ENCODE peak calls at places on chromosomes 16 and 17, in nine cellular contexts. H is H4; I is WTC11; Z is uterus; C is stimulated activated naive CD8-positive, alpha-beta T cell treated with anti-CD3 and anti-CD28 coated beads, Interleukin-15, amount 100 ng/mL, for 72 hours; T is thoracic aorta; Y is NK-92 treated with Interleukin-12 subunit alpha and Interleukin-12 subunit beta, amount 100 ng/mL, for 24 hours; W is activated CD4-positive, CD25-positive, alpha-beta regulatory T cell treated with anti-CD3 and anti-CD28 coated beads, Interleukin-2, amount 50 U/mL, for 16 hours; M is NCI-H1417. Q is an unnamed sample.

GRCh38 chr16:10878644-10879498 is 1.9 kb downstream of the CIITA start:
- DNase-seq in M (peak), C (peak), Z (peak), T (no peak), I (peak), H (peak), Y (peak), W (no peak), Q (peak)

GRCh38 chr17:77842906-77843249 is 115.6 kb upstream of the TNRC6C start:
- DNase-seq in I (no peak), W (no peak), M (no peak), H (no peak), C (no peak), Z (no peak), T (no peak), Y (no peak), Q (no peak)

GRCh38 chr17:13004336-13004735 is 13.5 kb downstream of the ELAC2 start:
- DNase-seq in Y (no peak), H (no peak), T (no peak), Z (no peak), W (no peak), I (no peak), M (no peak), C (no peak), Q (no peak)

GRCh38 chr17:50542795-50543774 is 3.9 kb upstream of the SPATA20 start:
- DNase-seq in H (no peak), Y (no peak), T (no peak), Z (no peak), W (no peak), M (peak), C (no peak), I (no peak), Q (no peak)

GRCh38 chr17:58345500-58345899 is 6.5 kb downstream of the SUPT4H1 start:
- DNase-seq in H (no peak), I (no peak), T (no peak), Y (no peak), C (no peak), W (no peak), Z (no peak), M (no peak), Q (no peak)

GRCh38 chr16:72902276-72902675 is 145.7 kb downstream of the ZFHX3 start:
- DNase-seq in W (no peak), I (no peak), H (no peak), M (no peak), T (no peak), Z (no peak), C (no peak), Y (no peak), Q (no peak)

GRCh38 chr16:67181346-67181745 is 2.4 kb downstream of the MATCAP1 start:
- DNase-seq in W (no peak), Z (peak), M (no peak), C (no peak), I (no peak), T (no peak), Y (no peak), H (peak), Q (no peak)

GRCh38 chr16:10123141-10123540 is 59.1 kb downstream of the GRIN2A start:
- DNase-seq in I (no peak), Z (no peak), H (no peak), C (no peak), W (no peak), Y (no peak), M (no peak), T (no peak), Q (no peak)

GRCh38 chr17:751269-752001 is 629 bp downstream of the GEMIN4 start:
- DNase-seq in I (peak), Y (peak), W (peak), H (peak), C (peak), T (no peak), Z (no peak), M (peak), Q (no peak)

GRCh38 chr17:13572581-13572980 is 29.1 kb downstream of the HS3ST3A1 start:
- DNase-seq in C (no peak), Z (no peak), H (no peak), M (no peak), Y (no peak), T (no peak), W (no peak), I (no peak), Q (no peak)

GRCh38 chr17:45316271-45317112 is at the start of gene MAP3K14:
- DNase-seq in C (peak), Y (peak), Z (peak), T (no peak), I (peak), W (peak), M (peak), H (peak), Q (peak)

GRCh38 chr16:89033304-89033703 is 56.3 kb upstream of the CBFA2T3 start:
- DNase-seq in H (no peak), W (no peak), C (no peak), M (no peak), I (no peak), Y (no peak), T (no peak), Z (no peak), Q (no peak)

GRCh38 chr17:17792551-17793377 is 44.0 kb downstream of the SREBF1 start:
- DNase-seq in Y (no peak), M (peak), Z (peak), W (no peak), C (peak), H (no peak), I (peak), T (no peak), Q (no peak)

GRCh38 chr16:28826141-28826540 is 3.3 kb downstream of the ATXN2L start:
- DNase-seq in M (no peak), W (no peak), I (no peak), H (no peak), Y (no peak), C (no peak), Z (no peak), T (no peak), Q (no peak)

GRCh38 chr16:4067262-4068001 is 48.8 kb downstream of the ADCY9 start:
- DNase-seq in T (no peak), I (no peak), Z (no peak), W (no peak), M (no peak), H (no peak), C (no peak), Y (no peak), Q (peak)

GRCh38 chr17:57369509-57369945 is 113.2 kb downstream of the MSI2 start:
- DNase-seq in Z (no peak), W (no peak), M (no peak), I (no peak), H (no peak), C (no peak), T (no peak), Y (no peak), Q (no peak)